ENCODE peak calls at places on chromosomes 2 and 18, in seven cellular contexts. One of them, this sample, is unnamed.

GRCh38 chr2:29259221-29259620 is 144.0 kb downstream of the CLIP4 start:
- DNase-seq in NCI-H774: no peak
- DNase-seq in GF-D8: no peak
- DNase-seq in stimulated activated CD4-positive, alpha-beta T cell treated with anti-CD3 and anti-CD28 coated beads, Interleukin-1b, Interleukin-23, amount 100 ng/mL, for 1 hour: no peak
- DNase-seq in lower leg skin: no peak
- DNase-seq in right lobe of liver: no peak
- DNase-seq in substantia nigra: no peak
- DNase-seq in this sample: no peak

GRCh38 chr18:54102123-54102522 is 122.3 kb downstream of the MBD2 start:
- DNase-seq in NCI-H774: no peak
- DNase-seq in GF-D8: no peak
- DNase-seq in stimulated activated CD4-positive, alpha-beta T cell treated with anti-CD3 and anti-CD28 coated beads, Interleukin-1b, Interleukin-23, amount 100 ng/mL, for 1 hour: no peak
- DNase-seq in lower leg skin: no peak
- DNase-seq in right lobe of liver: no peak
- DNase-seq in substantia nigra: no peak
- DNase-seq in this sample: no peak

GRCh38 chr2:192749606-192750200 is 555.0 kb upstream of the TMEFF2 start:
- DNase-seq in NCI-H774: no peak
- DNase-seq in GF-D8: no peak
- DNase-seq in stimulated activated CD4-positive, alpha-beta T cell treated with anti-CD3 and anti-CD28 coated beads, Interleukin-1b, Interleukin-23, amount 100 ng/mL, for 1 hour: no peak
- DNase-seq in lower leg skin: no peak
- DNase-seq in right lobe of liver: no peak
- DNase-seq in substantia nigra: no peak
- DNase-seq in this sample: no peak

GRCh38 chr18:48723837-48724236 is 185.0 kb downstream of the CTIF start:
- DNase-seq in NCI-H774: no peak
- DNase-seq in GF-D8: no peak
- DNase-seq in stimulated activated CD4-positive, alpha-beta T cell treated with anti-CD3 and anti-CD28 coated beads, Interleukin-1b, Interleukin-23, amount 100 ng/mL, for 1 hour: no peak
- DNase-seq in lower leg skin: no peak
- DNase-seq in right lobe of liver: no peak
- DNase-seq in substantia nigra: no peak
- DNase-seq in this sample: no peak

GRCh38 chr2:48601349-48601748 is 16.3 kb upstream of the GTF2A1L start:
- DNase-seq in NCI-H774: peak
- DNase-seq in GF-D8: no peak
- DNase-seq in stimulated activated CD4-positive, alpha-beta T cell treated with anti-CD3 and anti-CD28 coated beads, Interleukin-1b, Interleukin-23, amount 100 ng/mL, for 1 hour: no peak
- DNase-seq in lower leg skin: no peak
- DNase-seq in right lobe of liver: peak
- DNase-seq in substantia nigra: no peak
- DNase-seq in this sample: no peak

GRCh38 chr2:236972491-236973379 is 113.0 kb upstream of the COPS8 start:
- DNase-seq in NCI-H774: peak
- DNase-seq in GF-D8: no peak
- DNase-seq in stimulated activated CD4-positive, alpha-beta T cell treated with anti-CD3 and anti-CD28 coated beads, Interleukin-1b, Interleukin-23, amount 100 ng/mL, for 1 hour: no peak
- DNase-seq in lower leg skin: peak
- DNase-seq in right lobe of liver: peak
- DNase-seq in substantia nigra: no peak
- DNase-seq in this sample: no peak

GRCh38 chr2:878245-878930 is 72.3 kb upstream of the SNTG2 start:
- DNase-seq in NCI-H774: no peak
- DNase-seq in GF-D8: no peak
- DNase-seq in stimulated activated CD4-positive, alpha-beta T cell treated with anti-CD3 and anti-CD28 coated beads, Interleukin-1b, Interleukin-23, amount 100 ng/mL, for 1 hour: no peak
- DNase-seq in lower leg skin: no peak
- DNase-seq in right lobe of liver: no peak
- DNase-seq in substantia nigra: no peak
- DNase-seq in this sample: no peak

GRCh38 chr2:134140251-134140661 is 113.6 kb upstream of the MGAT5 start:
- DNase-seq in NCI-H774: peak
- DNase-seq in GF-D8: no peak
- DNase-seq in stimulated activated CD4-positive, alpha-beta T cell treated with anti-CD3 and anti-CD28 coated beads, Interleukin-1b, Interleukin-23, amount 100 ng/mL, for 1 hour: no peak
- DNase-seq in lower leg skin: no peak
- DNase-seq in right lobe of liver: no peak
- DNase-seq in substantia nigra: peak
- DNase-seq in this sample: no peak

GRCh38 chr2:241381872-241382271 is 25.8 kb downstream of the FARP2 start:
- DNase-seq in NCI-H774: no peak
- DNase-seq in GF-D8: no peak
- DNase-seq in stimulated activated CD4-positive, alpha-beta T cell treated with anti-CD3 and anti-CD28 coated beads, Interleukin-1b, Interleukin-23, amount 100 ng/mL, for 1 hour: no peak
- DNase-seq in lower leg skin: no peak
- DNase-seq in right lobe of liver: no peak
- DNase-seq in substantia nigra: no peak
- DNase-seq in this sample: no peak

GRCh38 chr2:9697904-9698303 is 67.1 kb upstream of the YWHAQ start:
- DNase-seq in NCI-H774: no peak
- DNase-seq in GF-D8: no peak
- DNase-seq in stimulated activated CD4-positive, alpha-beta T cell treated with anti-CD3 and anti-CD28 coated beads, Interleukin-1b, Interleukin-23, amount 100 ng/mL, for 1 hour: no peak
- DNase-seq in lower leg skin: no peak
- DNase-seq in right lobe of liver: no peak
- DNase-seq in substantia nigra: no peak
- DNase-seq in this sample: no peak

GRCh38 chr2:173124441-173124840 is 48.8 kb downstream of the MAP3K20 start:
- DNase-seq in NCI-H774: no peak
- DNase-seq in GF-D8: no peak
- DNase-seq in stimulated activated CD4-positive, alpha-beta T cell treated with anti-CD3 and anti-CD28 coated beads, Interleukin-1b, Interleukin-23, amount 100 ng/mL, for 1 hour: no peak
- DNase-seq in lower leg skin: no peak
- DNase-seq in right lobe of liver: no peak
- DNase-seq in substantia nigra: no peak
- DNase-seq in this sample: no peak

GRCh38 chr18:63292844-63293683 is 26.5 kb downstream of the BCL2 start:
- DNase-seq in NCI-H774: no peak
- DNase-seq in GF-D8: no peak
- DNase-seq in stimulated activated CD4-positive, alpha-beta T cell treated with anti-CD3 and anti-CD28 coated beads, Interleukin-1b, Interleukin-23, amount 100 ng/mL, for 1 hour: no peak
- DNase-seq in lower leg skin: no peak
- DNase-seq in right lobe of liver: no peak
- DNase-seq in substantia nigra: no peak
- DNase-seq in this sample: no peak

GRCh38 chr2:185128331-185128730 is 530.0 kb downstream of the ZNF804A start:
- DNase-seq in NCI-H774: no peak
- DNase-seq in GF-D8: no peak
- DNase-seq in stimulated activated CD4-positive, alpha-beta T cell treated with anti-CD3 and anti-CD28 coated beads, Interleukin-1b, Interleukin-23, amount 100 ng/mL, for 1 hour: no peak
- DNase-seq in lower leg skin: no peak
- DNase-seq in right lobe of liver: no peak
- DNase-seq in substantia nigra: no peak
- DNase-seq in this sample: no peak

GRCh38 chr2:118830121-118830520 is 17.3 kb downstream of the EN1 start:
- DNase-seq in NCI-H774: no peak
- DNase-seq in GF-D8: no peak
- DNase-seq in stimulated activated CD4-positive, alpha-beta T cell treated with anti-CD3 and anti-CD28 coated beads, Interleukin-1b, Interleukin-23, amount 100 ng/mL, for 1 hour: no peak
- DNase-seq in lower leg skin: no peak
- DNase-seq in right lobe of liver: no peak
- DNase-seq in substantia nigra: no peak
- DNase-seq in this sample: no peak

GRCh38 chr2:222575618-222576017 is 80.3 kb downstream of the FARSB start:
- DNase-seq in NCI-H774: no peak
- DNase-seq in GF-D8: no peak
- DNase-seq in stimulated activated CD4-positive, alpha-beta T cell treated with anti-CD3 and anti-CD28 coated beads, Interleukin-1b, Interleukin-23, amount 100 ng/mL, for 1 hour: no peak
- DNase-seq in lower leg skin: no peak
- DNase-seq in right lobe of liver: no peak
- DNase-seq in substantia nigra: no peak
- DNase-seq in this sample: no peak

GRCh38 chr2:235693279-235693678 is 199.4 kb downstream of the AGAP1 start:
- DNase-seq in NCI-H774: no peak
- DNase-seq in GF-D8: no peak
- DNase-seq in stimulated activated CD4-positive, alpha-beta T cell treated with anti-CD3 and anti-CD28 coated beads, Interleukin-1b, Interleukin-23, amount 100 ng/mL, for 1 hour: no peak
- DNase-seq in lower leg skin: no peak
- DNase-seq in right lobe of liver: no peak
- DNase-seq in substantia nigra: no peak
- DNase-seq in this sample: no peak

GRCh38 chr18:51561821-51562220 is 364.3 kb upstream of the MEX3C start:
- DNase-seq in NCI-H774: no peak
- DNase-seq in GF-D8: no peak
- DNase-seq in stimulated activated CD4-positive, alpha-beta T cell treated with anti-CD3 and anti-CD28 coated beads, Interleukin-1b, Interleukin-23, amount 100 ng/mL, for 1 hour: no peak
- DNase-seq in lower leg skin: no peak
- DNase-seq in right lobe of liver: no peak
- DNase-seq in substantia nigra: no peak
- DNase-seq in this sample: no peak

GRCh38 chr18:78021196-78021595 is 771.5 kb downstream of the GALR1 start:
- DNase-seq in NCI-H774: no peak
- DNase-seq in GF-D8: no peak
- DNase-seq in stimulated activated CD4-positive, alpha-beta T cell treated with anti-CD3 and anti-CD28 coated beads, Interleukin-1b, Interleukin-23, amount 100 ng/mL, for 1 hour: no peak
- DNase-seq in lower leg skin: no peak
- DNase-seq in right lobe of liver: no peak
- DNase-seq in substantia nigra: no peak
- DNase-seq in this sample: no peak

GRCh38 chr18:44452346-44452745 is 228.3 kb upstream of the SETBP1 start:
- DNase-seq in NCI-H774: no peak
- DNase-seq in GF-D8: no peak
- DNase-seq in stimulated activated CD4-positive, alpha-beta T cell treated with anti-CD3 and anti-CD28 coated beads, Interleukin-1b, Interleukin-23, amount 100 ng/mL, for 1 hour: no peak
- DNase-seq in lower leg skin: no peak
- DNase-seq in right lobe of liver: no peak
- DNase-seq in substantia nigra: no peak
- DNase-seq in this sample: no peak

GRCh38 chr2:218229851-218230250 is 12.9 kb downstream of the ARPC2 start:
- DNase-seq in NCI-H774: no peak
- DNase-seq in GF-D8: no peak
- DNase-seq in stimulated activated CD4-positive, alpha-beta T cell treated with anti-CD3 and anti-CD28 coated beads, Interleukin-1b, Interleukin-23, amount 100 ng/mL, for 1 hour: no peak
- DNase-seq in lower leg skin: no peak
- DNase-seq in right lobe of liver: no peak
- DNase-seq in substantia nigra: no peak
- DNase-seq in this sample: no peak

GRCh38 chr18:24817150-24818068 is 357.0 kb downstream of the HRH4 start:
- DNase-seq in NCI-H774: no peak
- DNase-seq in GF-D8: no peak
- DNase-seq in stimulated activated CD4-positive, alpha-beta T cell treated with anti-CD3 and anti-CD28 coated beads, Interleukin-1b, Interleukin-23, amount 100 ng/mL, for 1 hour: no peak
- DNase-seq in lower leg skin: no peak
- DNase-seq in right lobe of liver: no peak
- DNase-seq in substantia nigra: no peak
- DNase-seq in this sample: no peak

GRCh38 chr18:59706499-59706898 is 9.3 kb upstream of the CCBE1 start:
- DNase-seq in NCI-H774: no peak
- DNase-seq in GF-D8: no peak
- DNase-seq in stimulated activated CD4-positive, alpha-beta T cell treated with anti-CD3 and anti-CD28 coated beads, Interleukin-1b, Interleukin-23, amount 100 ng/mL, for 1 hour: no peak
- DNase-seq in lower leg skin: no peak
- DNase-seq in right lobe of liver: no peak
- DNase-seq in substantia nigra: no peak
- DNase-seq in this sample: no peak

GRCh38 chr2:215851091-215851490 is 162.3 kb downstream of the MREG start:
- DNase-seq in NCI-H774: no peak
- DNase-seq in GF-D8: no peak
- DNase-seq in stimulated activated CD4-positive, alpha-beta T cell treated with anti-CD3 and anti-CD28 coated beads, Interleukin-1b, Interleukin-23, amount 100 ng/mL, for 1 hour: no peak
- DNase-seq in lower leg skin: no peak
- DNase-seq in right lobe of liver: no peak
- DNase-seq in substantia nigra: no peak
- DNase-seq in this sample: no peak

GRCh38 chr2:128473175-128474013 is 154.7 kb upstream of the HS6ST1 start:
- DNase-seq in NCI-H774: no peak
- DNase-seq in GF-D8: peak
- DNase-seq in stimulated activated CD4-positive, alpha-beta T cell treated with anti-CD3 and anti-CD28 coated beads, Interleukin-1b, Interleukin-23, amount 100 ng/mL, for 1 hour: no peak
- DNase-seq in lower leg skin: peak
- DNase-seq in right lobe of liver: no peak
- DNase-seq in substantia nigra: no peak
- DNase-seq in this sample: no peak

This sample was measured in T-helper 22 cell.